ENCODE peak calls at places on chromosomes 3 and 15, in seven cellular contexts. One of them, this sample, is unnamed.

GRCh38 chr3:185362850-185363661 is at the start of gene MAP3K13:
- DNase-seq in stimulated activated CD8-positive, alpha-beta memory T cell treated with anti-CD3 and anti-CD28 coated beads, Interleukin-7, amount 100 ng/mL, for 1 hour: no peak
- DNase-seq in psoas muscle: peak
- DNase-seq in stimulated activated naive CD4-positive, alpha-beta T cell: peak
- DNase-seq in Calu3: peak
- DNase-seq in HAP-1: peak
- DNase-seq in left colon: peak
- DNase-seq in this sample: peak

GRCh38 chr3:196774191-196774820 is 34.6 kb downstream of the PAK2 start:
- DNase-seq in psoas muscle: no peak
- DNase-seq in stimulated activated CD8-positive, alpha-beta memory T cell treated with anti-CD3 and anti-CD28 coated beads, Interleukin-7, amount 100 ng/mL, for 1 hour: no peak
- DNase-seq in HAP-1: peak
- DNase-seq in Calu3: no peak
- DNase-seq in stimulated activated naive CD4-positive, alpha-beta T cell: no peak
- DNase-seq in left colon: no peak
- DNase-seq in this sample: no peak

GRCh38 chr15:29593086-29593485 is 229.2 kb downstream of the TJP1 start:
- DNase-seq in left colon: no peak
- DNase-seq in psoas muscle: no peak
- DNase-seq in HAP-1: no peak
- DNase-seq in stimulated activated naive CD4-positive, alpha-beta T cell: no peak
- DNase-seq in stimulated activated CD8-positive, alpha-beta memory T cell treated with anti-CD3 and anti-CD28 coated beads, Interleukin-7, amount 100 ng/mL, for 1 hour: no peak
- DNase-seq in Calu3: no peak
- DNase-seq in this sample: no peak

GRCh38 chr3:132652640-132653270 is 6.9 kb downstream of the ACAD11 start:
- DNase-seq in stimulated activated CD8-positive, alpha-beta memory T cell treated with anti-CD3 and anti-CD28 coated beads, Interleukin-7, amount 100 ng/mL, for 1 hour: no peak
- DNase-seq in Calu3: no peak
- DNase-seq in left colon: no peak
- DNase-seq in stimulated activated naive CD4-positive, alpha-beta T cell: no peak
- DNase-seq in HAP-1: no peak
- DNase-seq in psoas muscle: no peak
- DNase-seq in this sample: no peak

GRCh38 chr3:171261487-171261886 is 198.7 kb downstream of the TNIK start:
- DNase-seq in left colon: peak
- DNase-seq in stimulated activated CD8-positive, alpha-beta memory T cell treated with anti-CD3 and anti-CD28 coated beads, Interleukin-7, amount 100 ng/mL, for 1 hour: no peak
- DNase-seq in HAP-1: no peak
- DNase-seq in Calu3: peak
- DNase-seq in stimulated activated naive CD4-positive, alpha-beta T cell: no peak
- DNase-seq in psoas muscle: no peak
- DNase-seq in this sample: no peak

GRCh38 chr3:37591130-37591865 is 270.4 kb upstream of the CTDSPL start:
- DNase-seq in left colon: no peak
- DNase-seq in HAP-1: no peak
- DNase-seq in Calu3: no peak
- DNase-seq in stimulated activated naive CD4-positive, alpha-beta T cell: no peak
- DNase-seq in psoas muscle: no peak
- DNase-seq in stimulated activated CD8-positive, alpha-beta memory T cell treated with anti-CD3 and anti-CD28 coated beads, Interleukin-7, amount 100 ng/mL, for 1 hour: no peak
- DNase-seq in this sample: no peak

GRCh38 chr3:194711913-194712312 is 26.2 kb downstream of the FAM43A start:
- DNase-seq in HAP-1: no peak
- DNase-seq in psoas muscle: peak
- DNase-seq in left colon: no peak
- DNase-seq in Calu3: peak
- DNase-seq in stimulated activated CD8-positive, alpha-beta memory T cell treated with anti-CD3 and anti-CD28 coated beads, Interleukin-7, amount 100 ng/mL, for 1 hour: no peak
- DNase-seq in stimulated activated naive CD4-positive, alpha-beta T cell: no peak
- DNase-seq in this sample: no peak

GRCh38 chr3:11331101-11331500 is 58.9 kb downstream of the ATG7 start:
- DNase-seq in stimulated activated CD8-positive, alpha-beta memory T cell treated with anti-CD3 and anti-CD28 coated beads, Interleukin-7, amount 100 ng/mL, for 1 hour: no peak
- DNase-seq in psoas muscle: no peak
- DNase-seq in stimulated activated naive CD4-positive, alpha-beta T cell: no peak
- DNase-seq in HAP-1: no peak
- DNase-seq in Calu3: no peak
- DNase-seq in left colon: no peak
- DNase-seq in this sample: no peak

GRCh38 chr3:42117175-42118008 is 26.2 kb downstream of the TRAK1 start:
- DNase-seq in psoas muscle: peak
- DNase-seq in HAP-1: no peak
- DNase-seq in stimulated activated CD8-positive, alpha-beta memory T cell treated with anti-CD3 and anti-CD28 coated beads, Interleukin-7, amount 100 ng/mL, for 1 hour: no peak
- DNase-seq in Calu3: peak
- DNase-seq in left colon: no peak
- DNase-seq in stimulated activated naive CD4-positive, alpha-beta T cell: no peak
- DNase-seq in this sample: peak

GRCh38 chr3:70072180-70072579 is 72.6 kb downstream of the SAMMSON start:
- DNase-seq in Calu3: no peak
- DNase-seq in stimulated activated naive CD4-positive, alpha-beta T cell: no peak
- DNase-seq in left colon: no peak
- DNase-seq in stimulated activated CD8-positive, alpha-beta memory T cell treated with anti-CD3 and anti-CD28 coated beads, Interleukin-7, amount 100 ng/mL, for 1 hour: no peak
- DNase-seq in HAP-1: no peak
- DNase-seq in psoas muscle: no peak
- DNase-seq in this sample: no peak

GRCh38 chr3:138351151-138351550 is 2.8 kb downstream of the MRAS start:
- DNase-seq in stimulated activated CD8-positive, alpha-beta memory T cell treated with anti-CD3 and anti-CD28 coated beads, Interleukin-7, amount 100 ng/mL, for 1 hour: no peak
- DNase-seq in stimulated activated naive CD4-positive, alpha-beta T cell: no peak
- DNase-seq in HAP-1: no peak
- DNase-seq in psoas muscle: no peak
- DNase-seq in Calu3: no peak
- DNase-seq in left colon: no peak
- DNase-seq in this sample: no peak

GRCh38 chr3:133264920-133265319 is 134.9 kb upstream of the BFSP2 start:
- DNase-seq in psoas muscle: no peak
- DNase-seq in left colon: no peak
- DNase-seq in stimulated activated naive CD4-positive, alpha-beta T cell: no peak
- DNase-seq in stimulated activated CD8-positive, alpha-beta memory T cell treated with anti-CD3 and anti-CD28 coated beads, Interleukin-7, amount 100 ng/mL, for 1 hour: no peak
- DNase-seq in Calu3: no peak
- DNase-seq in HAP-1: no peak
- DNase-seq in this sample: no peak

GRCh38 chr3:157700405-157700804 is 197.2 kb upstream of the VEPH1 start:
- DNase-seq in HAP-1: no peak
- DNase-seq in left colon: no peak
- DNase-seq in stimulated activated CD8-positive, alpha-beta memory T cell treated with anti-CD3 and anti-CD28 coated beads, Interleukin-7, amount 100 ng/mL, for 1 hour: no peak
- DNase-seq in stimulated activated naive CD4-positive, alpha-beta T cell: no peak
- DNase-seq in psoas muscle: no peak
- DNase-seq in Calu3: peak
- DNase-seq in this sample: peak

GRCh38 chr15:90620379-90621134 is 90.8 kb downstream of the CRTC3 start:
- DNase-seq in left colon: no peak
- DNase-seq in stimulated activated CD8-positive, alpha-beta memory T cell treated with anti-CD3 and anti-CD28 coated beads, Interleukin-7, amount 100 ng/mL, for 1 hour: no peak
- DNase-seq in stimulated activated naive CD4-positive, alpha-beta T cell: peak
- DNase-seq in HAP-1: no peak
- DNase-seq in Calu3: no peak
- DNase-seq in psoas muscle: no peak
- DNase-seq in this sample: no peak

GRCh38 chr3:55000546-55000945 is 72.7 kb upstream of the LRTM1 start:
- DNase-seq in psoas muscle: no peak
- DNase-seq in stimulated activated CD8-positive, alpha-beta memory T cell treated with anti-CD3 and anti-CD28 coated beads, Interleukin-7, amount 100 ng/mL, for 1 hour: no peak
- DNase-seq in HAP-1: no peak
- DNase-seq in left colon: no peak
- DNase-seq in stimulated activated naive CD4-positive, alpha-beta T cell: no peak
- DNase-seq in Calu3: no peak
- DNase-seq in this sample: no peak

GRCh38 chr3:151387443-151388241 is 3.1 kb upstream of the P2RY12 start:
- DNase-seq in psoas muscle: no peak
- DNase-seq in Calu3: no peak
- DNase-seq in stimulated activated CD8-positive, alpha-beta memory T cell treated with anti-CD3 and anti-CD28 coated beads, Interleukin-7, amount 100 ng/mL, for 1 hour: no peak
- DNase-seq in stimulated activated naive CD4-positive, alpha-beta T cell: no peak
- DNase-seq in HAP-1: no peak
- DNase-seq in left colon: no peak
- DNase-seq in this sample: no peak

GRCh38 chr3:50583897-50584296 is 14.6 kb downstream of the HEMK1 start:
- DNase-seq in stimulated activated CD8-positive, alpha-beta memory T cell treated with anti-CD3 and anti-CD28 coated beads, Interleukin-7, amount 100 ng/mL, for 1 hour: no peak
- DNase-seq in HAP-1: no peak
- DNase-seq in Calu3: no peak
- DNase-seq in left colon: no peak
- DNase-seq in stimulated activated naive CD4-positive, alpha-beta T cell: no peak
- DNase-seq in psoas muscle: peak
- DNase-seq in this sample: no peak